ENCODE peak calls at places on chromosome 18, in six cellular contexts. V is WTC11, N is A549, C is K562, O is endothelial cell of umbilical vein, F is H1. U is an unnamed sample.

GRCh38 chr18:63823516-63824219 is 48.5 kb downstream of the SERPINB7 start:
- DNase-seq in V (peak; percentile 45), N (no peak), C (peak; percentile 6), O (peak; percentile 12), F (peak; percentile 58), U (peak; percentile 2)

GRCh38 chr18:3216987-3217386 is 2.8 kb downstream of the MYOM1 start:
- DNase-seq in V (no peak), N (no peak), C (no peak), O (no peak), F (no peak), U (no peak)

GRCh38 chr18:23994361-23994902 is 20.1 kb upstream of the TTC39C start:
- DNase-seq in V (no peak), N (no peak), C (no peak), O (peak; percentile 58), F (no peak), U (peak; percentile 52)

GRCh38 chr18:76621782-76622495 is 126.9 kb upstream of the ZNF516 start:
- DNase-seq in V (no peak), N (no peak), C (no peak), O (no peak), F (no peak), U (no peak)

GRCh38 chr18:9615973-9616559 is 1.7 kb upstream of the PPP4R1 start:
- DNase-seq in V (no peak), N (no peak), C (no peak), O (no peak), F (no peak), U (no peak)

GRCh38 chr18:62944454-62944853 is 229.1 kb downstream of the PHLPP1 start:
- DNase-seq in V (no peak), N (no peak), C (no peak), O (peak; percentile 38), F (no peak), U (no peak)

GRCh38 chr18:59063912-59064311 is 75.8 kb upstream of the SEC11C start:
- DNase-seq in V (no peak), N (no peak), C (no peak), O (no peak), F (no peak), U (no peak)

GRCh38 chr18:46155652-46156051 is 51.5 kb downstream of the HAUS1 start:
- DNase-seq in V (no peak), N (no peak), C (no peak), O (no peak), F (no peak), U (no peak)

GRCh38 chr18:28657836-28658410 is 481.0 kb upstream of the CDH2 start:
- DNase-seq in V (no peak), N (no peak), C (no peak), O (peak; percentile 73), F (no peak), U (no peak)

GRCh38 chr18:24801011-24801410 is 340.6 kb downstream of the HRH4 start:
- DNase-seq in V (no peak), N (no peak), C (no peak), O (no peak), F (no peak), U (no peak)

GRCh38 chr18:77043541-77044280 is 88.9 kb downstream of the MBP start:
- DNase-seq in V (no peak), N (no peak), C (no peak), O (no peak), F (no peak), U (no peak)

GRCh38 chr18:43830905-43831304 is 553.6 kb upstream of the SYT4 start:
- DNase-seq in V (no peak), N (no peak), C (no peak), O (no peak), F (no peak), U (no peak)

GRCh38 chr18:9366126-9366714 is 31.6 kb downstream of the TWSG1 start:
- DNase-seq in V (peak; percentile 69), N (peak; percentile 16), C (no peak), O (peak; percentile 79), F (peak; percentile 52), U (no peak)

GRCh38 chr18:24420551-24420950 is 5.9 kb upstream of the IMPACT start:
- DNase-seq in V (no peak), N (no peak), C (no peak), O (no peak), F (no peak), U (no peak)

GRCh38 chr18:2908946-2909335 is 62.1 kb downstream of the EMILIN2 start:
- DNase-seq in V (no peak), N (no peak), C (no peak), O (no peak), F (no peak), U (no peak)

GRCh38 chr18:48776641-48777025 is 174.1 kb downstream of the SMAD7 start:
- DNase-seq in V (no peak), N (no peak), C (no peak), O (no peak), F (no peak), U (no peak)

GRCh38 chr18:37922162-37922561 is 356.6 kb upstream of the CELF4 start:
- DNase-seq in V (no peak), N (no peak), C (no peak), O (no peak), F (no peak), U (no peak)

GRCh38 chr18:43919565-43919964 is 642.3 kb upstream of the SYT4 start:
- DNase-seq in V (no peak), N (no peak), C (no peak), O (peak; percentile 78), F (no peak), U (no peak)

GRCh38 chr18:52677991-52678390 is 338.0 kb downstream of the DCC start:
- DNase-seq in V (no peak), N (no peak), C (no peak), O (no peak), F (no peak), U (no peak)

GRCh38 chr18:77191241-77191751 is 58.4 kb upstream of the GALR1 start:
- DNase-seq in V (no peak), N (no peak), C (no peak), O (no peak), F (no peak), U (no peak)

GRCh38 chr18:62450546-62451395 is 72.1 kb upstream of the ZCCHC2 start:
- DNase-seq in V (no peak), N (peak; percentile 74), C (peak; percentile 63), O (peak; percentile 99), F (no peak), U (peak; percentile 63)

GRCh38 chr18:48639772-48640432 is 101.1 kb downstream of the CTIF start:
- DNase-seq in V (peak; percentile 52), N (peak; percentile 22), C (peak; percentile 28), O (no peak), F (no peak), U (no peak)

GRCh38 chr18:25434771-25435461 is 83.0 kb upstream of the ZNF521 start:
- DNase-seq in V (no peak), N (no peak), C (no peak), O (no peak), F (no peak), U (no peak)

GRCh38 chr18:32445846-32446245 is 24.8 kb downstream of the GAREM1 start:
- DNase-seq in V (no peak), N (no peak), C (no peak), O (no peak), F (no peak), U (no peak)

DNA sequence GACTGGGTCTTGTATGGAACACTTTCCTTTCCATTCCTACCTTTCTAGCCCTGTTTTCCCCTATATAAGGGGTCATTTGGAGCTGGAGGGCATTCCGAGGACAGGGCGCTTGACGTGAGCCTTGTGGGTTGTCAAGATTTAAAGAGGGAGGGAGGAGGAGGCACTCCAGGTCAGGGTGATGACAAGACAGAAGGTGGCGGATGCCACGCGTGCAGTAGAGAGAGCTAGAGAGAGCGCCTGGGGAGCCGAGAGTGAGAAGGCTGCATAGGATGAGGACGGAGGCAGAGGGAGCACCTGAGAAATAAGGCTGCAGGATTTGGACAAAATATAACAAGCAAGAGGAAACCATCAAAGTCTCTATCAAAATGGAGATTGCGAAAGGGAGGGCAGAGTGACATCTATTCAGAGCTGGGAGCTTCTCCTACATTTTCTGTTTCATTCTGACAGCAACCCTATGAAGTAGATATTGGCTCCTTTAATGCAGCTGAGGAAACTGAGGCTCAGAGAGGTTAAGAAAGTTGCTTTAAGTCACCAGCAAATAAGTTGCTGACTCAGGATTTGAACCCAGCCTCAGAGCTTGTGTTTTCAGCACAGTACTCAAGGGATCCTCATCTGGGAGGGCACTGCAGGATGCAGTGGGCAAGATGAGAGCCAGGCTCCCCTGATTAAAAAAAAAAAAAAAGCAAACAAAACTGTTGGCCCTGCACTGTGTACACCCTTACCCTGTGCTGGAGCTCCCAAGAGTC is 124.2 kb downstream of the MRO start:
- DNase-seq in V (no peak), N (no peak), C (no peak), O (no peak), F (no peak), U (no peak)
- TF ChIP-seq JUN in V (no peak), N (no peak), C (no peak), O (no peak), F (no peak), U (no peak)

DNA sequence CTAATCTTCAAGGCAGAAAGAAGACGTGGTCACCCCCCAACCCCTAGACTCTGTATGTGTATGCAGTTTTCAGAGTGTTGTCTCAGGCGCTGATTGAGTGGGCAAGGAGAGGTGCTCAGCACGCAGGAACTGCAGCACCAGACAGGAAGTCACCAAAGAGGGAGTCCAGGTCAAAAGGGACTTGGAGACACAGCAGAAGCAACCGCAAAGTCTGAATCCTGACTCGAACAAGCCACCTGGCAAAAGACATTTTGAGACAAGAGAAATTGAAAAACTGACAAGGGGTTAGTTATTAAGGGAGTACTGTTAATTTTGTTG is 79.8 kb upstream of the LDLRAD4 start:
- DNase-seq in V (no peak), N (no peak), C (peak; percentile 3), O (no peak), F (no peak), U (peak; percentile 45)
- TF ChIP-seq JUN in V (no peak), N (no peak), C (no peak), O (no peak), F (no peak), U (no peak)

GRCh38 chr18:35438480-35439234 is 59.1 kb downstream of the INO80C start:
- DNase-seq in V (no peak), N (no peak), C (no peak), O (no peak), F (no peak), U (no peak)
- TF ChIP-seq JUN in V (no peak), N (no peak), C (no peak), O (no peak), F (no peak), U (no peak)

DNA sequence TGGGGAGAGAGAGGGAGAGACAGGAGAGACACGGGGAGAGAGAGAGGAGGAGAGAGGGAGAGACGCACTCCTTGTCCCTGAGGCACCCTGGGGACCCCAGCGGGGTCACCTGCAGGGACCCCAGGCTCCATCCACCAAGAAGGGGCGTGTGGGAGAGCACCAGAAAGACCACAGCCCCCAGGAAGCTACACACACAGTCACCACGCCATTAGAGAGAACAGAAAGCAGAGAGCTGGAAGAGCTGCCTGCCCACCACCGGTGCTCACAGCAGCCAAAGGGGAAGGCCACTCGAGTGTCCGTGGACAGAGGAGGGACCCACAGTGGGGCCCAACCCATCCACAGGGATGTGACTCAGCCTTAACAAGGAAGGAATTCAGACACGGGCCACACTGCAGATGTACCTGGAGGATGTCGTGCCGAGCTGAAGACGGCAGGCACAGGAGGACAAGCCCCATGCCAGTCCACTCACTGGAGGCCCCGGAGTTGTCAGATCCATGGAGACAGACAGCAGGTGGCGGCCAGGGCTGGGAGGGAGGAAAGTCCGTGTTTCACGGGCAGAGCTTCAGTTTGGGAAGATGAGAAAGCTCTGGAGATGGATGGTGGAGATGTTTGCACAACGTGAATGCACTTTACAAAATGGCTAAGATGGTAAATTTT is 11.5 kb upstream of the NFATC1 start:
- DNase-seq in V (no peak), N (no peak), C (no peak), O (no peak), F (no peak), U (no peak)
- TF ChIP-seq JUN in V (no peak), N (no peak), C (no peak), O (no peak), F (no peak), U (no peak)